ENCODE peak calls at places on chromosomes 2 and 18, in eight cellular contexts. U is H1, W is pancreas, E is cardiac muscle cell, N is PC-9, G is stomach, T is SK-N-SH, B is colonic mucosa. I is an unnamed sample. For H3K4me1, the result is how much of the 10 kb centered on the place peaks cover.

GRCh38 chr2:71122917-71123316 is 7.1 kb downstream of the MCEE start:
- DNase-seq in W (no peak), E (no peak), U (no peak), T (no peak), B (no peak), G (no peak), N (no peak), I (no peak)

GRCh38 chr2:71778514-71779305 is 325.3 kb downstream of the DYSF start:
- DNase-seq in T (no peak), E (no peak), G (no peak), U (no peak), B (no peak), N (no peak), W (no peak), I (no peak)

GRCh38 chr2:155145758-155146229 is 447.3 kb downstream of the KCNJ3 start:
- DNase-seq in E (no peak), U (no peak), W (no peak), G (no peak), T (no peak), B (no peak), N (no peak), I (no peak)

GRCh38 chr2:94874277-94874997 is 3.2 kb downstream of the TEKT4 start:
- DNase-seq in W (peak), E (peak), B (peak), T (peak), U (no peak), N (peak), G (peak), I (no peak)

GRCh38 chr2:65128297-65129190 is 1.4 kb downstream of the RAB1A start:
- DNase-seq in W (no peak), U (no peak), B (peak), E (peak), T (no peak), N (no peak), G (peak), I (no peak)

GRCh38 chr2:109175350-109175678 is 46.3 kb downstream of the SH3RF3 start:
- DNase-seq in N (no peak), E (no peak), B (no peak), U (no peak), W (no peak), G (no peak), T (no peak), I (no peak)

GRCh38 chr2:66446178-66446860 is 11.4 kb downstream of the MEIS1 start:
- DNase-seq in B (no peak), G (no peak), W (peak), E (peak), T (no peak), U (no peak), N (no peak), I (no peak)

GRCh38 chr2:27856386-27856785 is 33.8 kb downstream of the RBKS start:
- DNase-seq in T (no peak), G (no peak), U (no peak), N (no peak), E (no peak), W (no peak), B (no peak), I (no peak)

GRCh38 chr2:17793803-17794349 is 22.4 kb upstream of the MSGN1 start:
- DNase-seq in G (no peak), E (no peak), B (no peak), T (no peak), W (no peak), N (no peak), U (no peak), I (no peak)

GRCh38 chr2:225788571-225788970 is 389.1 kb downstream of the NYAP2 start:
- DNase-seq in W (no peak), E (no peak), T (no peak), B (no peak), U (no peak), N (no peak), G (no peak), I (peak)

GRCh38 chr2:178527592-178527991 is 47.3 kb downstream of the PLEKHA3 start:
- DNase-seq in W (no peak), N (no peak), E (no peak), G (no peak), U (no peak), T (no peak), B (no peak), I (no peak)

GRCh38 chr18:45122510-45122909 is 441.8 kb downstream of the SETBP1 start:
- DNase-seq in G (no peak), B (no peak), U (no peak), W (no peak), T (no peak), N (no peak), E (no peak), I (no peak)

GRCh38 chr18:23032030-23032582 is 99.0 kb downstream of the RBBP8 start:
- DNase-seq in N (no peak), U (no peak), E (peak), B (no peak), T (no peak), W (no peak), G (no peak), I (peak)

GRCh38 chr2:102245266-102246151 is 58.7 kb downstream of the IL1RL2 start:
- DNase-seq in W (no peak), T (peak), B (no peak), N (no peak), G (no peak), E (peak), U (no peak), I (no peak)

GRCh38 chr18:41073372-41073954 is 881.6 kb upstream of the PIK3C3 start:
- DNase-seq in N (no peak), B (no peak), T (no peak), G (no peak), W (no peak), E (peak), U (no peak), I (peak)

DNA sequence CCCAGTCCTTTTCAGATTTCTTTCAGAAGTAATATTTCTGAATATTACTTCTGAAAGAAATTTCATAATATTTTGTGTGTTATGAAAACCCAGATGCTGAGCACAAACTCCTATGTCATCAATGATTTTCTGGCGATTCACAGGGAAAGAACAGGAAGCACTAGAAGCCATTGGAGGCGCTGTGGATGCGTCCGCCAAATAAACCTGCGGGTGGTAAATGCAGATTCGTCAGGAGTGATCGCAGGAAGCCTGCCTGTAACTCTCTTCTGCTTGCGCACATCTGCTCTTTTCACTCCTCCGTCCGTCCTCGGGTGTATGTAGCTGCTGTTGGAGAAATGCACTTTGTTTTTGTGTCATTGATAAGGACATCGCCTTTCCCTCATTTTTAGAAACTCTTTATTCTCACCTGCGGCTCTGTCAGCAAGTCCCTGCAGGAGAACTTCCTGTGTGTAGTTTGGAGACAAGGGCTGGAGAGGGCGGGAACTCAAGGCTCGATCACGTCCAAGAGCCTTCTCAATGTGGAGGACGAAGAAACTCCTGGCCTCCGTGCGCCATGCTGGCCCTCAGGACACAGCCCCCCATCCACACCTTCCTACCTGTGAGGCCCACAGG is 483.8 kb downstream of the GALR1 start:
- DNase-seq in G (no peak), B (no peak), T (no peak), W (no peak), N (no peak), U (peak), E (no peak), I (no peak)
- TF ChIP-seq CTCF in G (no peak), B (no peak), T (no peak), W (no peak), N (no peak), U (peak), E (no peak), I (no peak)

GRCh38 chr2:118056165-118056534 is 32.1 kb upstream of the INSIG2 start:
- DNase-seq in G (no peak), U (no peak), N (no peak), W (no peak), T (no peak), E (no peak), B (no peak), I (no peak)
- H3K4me1 ChIP-seq in G (under half), U (under half), N (under half), W (under half), T (under half), E (under half), B (under half), I (under half)

GRCh38 chr18:13139885-13140450 is 78.6 kb upstream of the LDLRAD4 start:
- DNase-seq in T (no peak), N (no peak), E (no peak), W (no peak), B (no peak), G (no peak), U (no peak), I (no peak)
- TF ChIP-seq CTCF in T (no peak), N (peak), E (no peak), W (no peak), B (no peak), G (no peak), U (peak), I (no peak)

GRCh38 chr2:120761911-120762310 is 26.2 kb downstream of the GLI2 start:
- DNase-seq in B (no peak), N (no peak), E (no peak), W (peak), U (no peak), T (no peak), G (no peak), I (no peak)
- H3K4me1 ChIP-seq in B (under half), N (under half), E (under half), W (under half), U (half or more), T (half or more), G (under half), I (under half)